ENCODE peak calls at places on chromosome 21, in nine cellular contexts. One of them, this sample, is unnamed.

GRCh38 chr21:34947122-34947534 is 102.0 kb downstream of the RUNX1 start:
- DNase-seq in cardiac muscle cell: no peak
- DNase-seq in uterus: no peak
- DNase-seq in CD4-positive, alpha-beta T cell: no peak
- DNase-seq in stomach: no peak
- DNase-seq in GM23338: no peak
- DNase-seq in IMR-90: peak; percentile 73
- DNase-seq in tibial artery: no peak
- DNase-seq in psoas muscle: no peak
- DNase-seq in this sample: no peak

GRCh38 chr21:45811136-45811535 is 167.6 kb downstream of the PCBP3 start:
- DNase-seq in stomach: no peak
- DNase-seq in tibial artery: peak; percentile 16
- DNase-seq in IMR-90: no peak
- DNase-seq in psoas muscle: no peak
- DNase-seq in CD4-positive, alpha-beta T cell: no peak
- DNase-seq in GM23338: no peak
- DNase-seq in cardiac muscle cell: no peak
- DNase-seq in uterus: no peak
- DNase-seq in this sample: no peak

GRCh38 chr21:35265170-35265877 is 216.2 kb upstream of the RUNX1 start:
- DNase-seq in GM23338: no peak
- DNase-seq in stomach: no peak
- DNase-seq in cardiac muscle cell: no peak
- DNase-seq in IMR-90: peak; percentile 79
- DNase-seq in CD4-positive, alpha-beta T cell: no peak
- DNase-seq in uterus: no peak
- DNase-seq in psoas muscle: no peak
- DNase-seq in tibial artery: no peak
- DNase-seq in this sample: no peak

GRCh38 chr21:34574581-34574980 is 40.3 kb downstream of the RCAN1 start:
- DNase-seq in stomach: no peak
- DNase-seq in tibial artery: no peak
- DNase-seq in IMR-90: no peak
- DNase-seq in GM23338: no peak
- DNase-seq in CD4-positive, alpha-beta T cell: no peak
- DNase-seq in cardiac muscle cell: no peak
- DNase-seq in uterus: no peak
- DNase-seq in psoas muscle: no peak
- DNase-seq in this sample: no peak

GRCh38 chr21:45887788-45888187 is 93.8 kb upstream of the COL6A1 start:
- DNase-seq in cardiac muscle cell: peak; percentile 73
- DNase-seq in GM23338: no peak
- DNase-seq in stomach: no peak
- DNase-seq in tibial artery: no peak
- DNase-seq in IMR-90: no peak
- DNase-seq in uterus: no peak
- DNase-seq in CD4-positive, alpha-beta T cell: no peak
- DNase-seq in psoas muscle: peak; percentile 39
- DNase-seq in this sample: no peak

GRCh38 chr21:33115586-33116541 is 45.9 kb downstream of the OLIG1 start:
- DNase-seq in stomach: no peak
- DNase-seq in cardiac muscle cell: no peak
- DNase-seq in tibial artery: no peak
- DNase-seq in GM23338: no peak
- DNase-seq in IMR-90: no peak
- DNase-seq in CD4-positive, alpha-beta T cell: no peak
- DNase-seq in uterus: no peak
- DNase-seq in psoas muscle: no peak
- DNase-seq in this sample: no peak

GRCh38 chr21:36647279-36648093 is 51.4 kb upstream of the SIM2 start:
- DNase-seq in IMR-90: peak; percentile 48
- DNase-seq in CD4-positive, alpha-beta T cell: no peak
- DNase-seq in tibial artery: no peak
- DNase-seq in uterus: no peak
- DNase-seq in cardiac muscle cell: no peak
- DNase-seq in psoas muscle: no peak
- DNase-seq in stomach: peak; percentile 47
- DNase-seq in GM23338: peak; percentile 73
- DNase-seq in this sample: no peak

GRCh38 chr21:26409735-26410134 is 163.4 kb downstream of the CYYR1 start:
- DNase-seq in GM23338: no peak
- DNase-seq in psoas muscle: no peak
- DNase-seq in tibial artery: no peak
- DNase-seq in uterus: no peak
- DNase-seq in CD4-positive, alpha-beta T cell: no peak
- DNase-seq in stomach: no peak
- DNase-seq in cardiac muscle cell: no peak
- DNase-seq in IMR-90: no peak
- DNase-seq in this sample: no peak

GRCh38 chr21:34023691-34024381 is 49.5 kb upstream of the MRPS6 start:
- DNase-seq in psoas muscle: no peak
- DNase-seq in cardiac muscle cell: no peak
- DNase-seq in stomach: no peak
- DNase-seq in GM23338: no peak
- DNase-seq in CD4-positive, alpha-beta T cell: no peak
- DNase-seq in uterus: no peak
- DNase-seq in tibial artery: no peak
- DNase-seq in IMR-90: no peak
- DNase-seq in this sample: no peak

GRCh38 chr21:46318464-46318845 is 5.2 kb downstream of the C21orf58 start:
- DNase-seq in cardiac muscle cell: no peak
- DNase-seq in uterus: no peak
- DNase-seq in stomach: no peak
- DNase-seq in CD4-positive, alpha-beta T cell: no peak
- DNase-seq in IMR-90: no peak
- DNase-seq in psoas muscle: no peak
- DNase-seq in GM23338: no peak
- DNase-seq in tibial artery: no peak
- DNase-seq in this sample: no peak

GRCh38 chr21:35257413-35257812 is 208.3 kb upstream of the RUNX1 start:
- DNase-seq in cardiac muscle cell: no peak
- DNase-seq in uterus: peak; percentile 45
- DNase-seq in stomach: peak; percentile 72
- DNase-seq in GM23338: no peak
- DNase-seq in CD4-positive, alpha-beta T cell: no peak
- DNase-seq in psoas muscle: peak; percentile 79
- DNase-seq in tibial artery: peak; percentile 72
- DNase-seq in IMR-90: peak; percentile 96
- DNase-seq in this sample: peak; percentile 61

GRCh38 chr21:31557956-31558838 is 101.3 kb upstream of the SOD1 start:
- DNase-seq in IMR-90: no peak
- DNase-seq in stomach: no peak
- DNase-seq in psoas muscle: no peak
- DNase-seq in uterus: peak; percentile 22
- DNase-seq in tibial artery: no peak
- DNase-seq in cardiac muscle cell: no peak
- DNase-seq in GM23338: peak; percentile 57
- DNase-seq in CD4-positive, alpha-beta T cell: peak; percentile 28
- DNase-seq in this sample: peak; percentile 50

GRCh38 chr21:33262921-33263320 is 3.2 kb upstream of the IL10RB start:
- DNase-seq in CD4-positive, alpha-beta T cell: no peak
- DNase-seq in cardiac muscle cell: no peak
- DNase-seq in tibial artery: no peak
- DNase-seq in uterus: no peak
- DNase-seq in IMR-90: no peak
- DNase-seq in psoas muscle: no peak
- DNase-seq in stomach: no peak
- DNase-seq in GM23338: no peak
- DNase-seq in this sample: no peak

GRCh38 chr21:44568261-44568660 is 5.3 kb upstream of the KRTAP10-4 start:
- DNase-seq in tibial artery: peak; percentile 39
- DNase-seq in GM23338: no peak
- DNase-seq in CD4-positive, alpha-beta T cell: no peak
- DNase-seq in cardiac muscle cell: no peak
- DNase-seq in uterus: no peak
- DNase-seq in IMR-90: no peak
- DNase-seq in psoas muscle: no peak
- DNase-seq in stomach: no peak
- DNase-seq in this sample: no peak

GRCh38 chr21:44567481-44568171 is 5.9 kb upstream of the KRTAP10-4 start:
- DNase-seq in tibial artery: peak; percentile 43
- DNase-seq in stomach: no peak
- DNase-seq in IMR-90: no peak
- DNase-seq in CD4-positive, alpha-beta T cell: no peak
- DNase-seq in GM23338: no peak
- DNase-seq in cardiac muscle cell: no peak
- DNase-seq in uterus: no peak
- DNase-seq in psoas muscle: no peak
- DNase-seq in this sample: no peak

GRCh38 chr21:44564886-44565598 is 6.4 kb upstream of the KRTAP10-3 start:
- DNase-seq in IMR-90: no peak
- DNase-seq in tibial artery: no peak
- DNase-seq in uterus: no peak
- DNase-seq in GM23338: no peak
- DNase-seq in psoas muscle: no peak
- DNase-seq in cardiac muscle cell: no peak
- DNase-seq in CD4-positive, alpha-beta T cell: no peak
- DNase-seq in stomach: no peak
- DNase-seq in this sample: no peak

GRCh38 chr21:44564099-44564498 is 5.5 kb upstream of the KRTAP10-3 start:
- DNase-seq in CD4-positive, alpha-beta T cell: no peak
- DNase-seq in tibial artery: no peak
- DNase-seq in GM23338: no peak
- DNase-seq in IMR-90: no peak
- DNase-seq in uterus: no peak
- DNase-seq in stomach: no peak
- DNase-seq in psoas muscle: no peak
- DNase-seq in cardiac muscle cell: no peak
- DNase-seq in this sample: no peak

GRCh38 chr21:44566403-44566802 is 7.1 kb upstream of the KRTAP10-4 start:
- DNase-seq in tibial artery: no peak
- DNase-seq in GM23338: no peak
- DNase-seq in psoas muscle: no peak
- DNase-seq in CD4-positive, alpha-beta T cell: no peak
- DNase-seq in cardiac muscle cell: no peak
- DNase-seq in stomach: no peak
- DNase-seq in IMR-90: no peak
- DNase-seq in uterus: no peak
- DNase-seq in this sample: no peak
- H3K27me3 ChIP-seq in tibial artery: no peaks in the 10 kb centered on the region
- H3K27me3 ChIP-seq in GM23338: no peaks in the 10 kb centered on the region
- H3K27me3 ChIP-seq in psoas muscle: peaks cover 30% of the 10 kb centered on the region
- H3K27me3 ChIP-seq in CD4-positive, alpha-beta T cell: no peaks in the 10 kb centered on the region
- H3K27me3 ChIP-seq in cardiac muscle cell: no peaks in the 10 kb centered on the region
- H3K27me3 ChIP-seq in stomach: peaks cover 20% of the 10 kb centered on the region
- H3K27me3 ChIP-seq in IMR-90: no peaks in the 10 kb centered on the region
- H3K27me3 ChIP-seq in uterus: no peaks in the 10 kb centered on the region
- H3K27me3 ChIP-seq in this sample: no peaks in the 10 kb centered on the region

DNA sequence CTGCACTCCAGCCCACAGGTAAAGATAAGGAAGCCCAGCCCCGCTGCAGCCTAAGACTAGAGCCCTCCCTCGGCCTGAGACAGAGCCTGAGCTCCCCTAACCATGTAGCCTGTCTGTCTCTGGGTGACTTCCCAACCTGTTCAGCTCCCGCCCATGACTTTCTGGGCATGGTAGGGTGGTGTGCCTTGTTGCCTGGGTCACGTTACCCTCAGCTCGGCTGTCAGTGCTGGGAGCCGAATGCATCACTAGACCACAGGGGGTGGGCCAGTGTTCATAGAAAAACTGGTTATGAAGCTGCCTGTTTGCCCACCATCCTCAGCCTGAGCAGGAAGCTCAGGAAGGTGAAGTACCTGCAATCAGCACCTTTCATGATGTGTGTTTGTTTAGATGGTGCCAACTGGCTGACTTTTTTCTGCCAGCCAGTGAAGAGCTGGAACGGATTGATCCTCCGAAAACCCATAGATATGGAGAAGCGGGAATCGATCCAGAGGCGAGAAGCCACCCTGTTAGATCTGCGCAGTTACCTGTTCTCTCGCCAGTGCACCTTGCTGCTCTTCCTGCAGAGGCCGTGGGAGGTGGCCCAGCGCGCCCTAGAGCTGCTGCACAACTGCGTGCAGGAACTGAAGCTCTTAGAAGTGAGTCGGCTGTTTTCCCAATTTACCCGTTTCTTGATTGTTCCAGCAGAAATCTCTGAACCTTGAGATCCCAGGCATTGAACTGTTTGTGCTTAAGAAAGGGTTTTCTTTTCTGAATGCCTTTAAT is 43.9 kb upstream of the PWP2 start:
- DNase-seq in tibial artery: no peak
- DNase-seq in cardiac muscle cell: no peak
- DNase-seq in GM23338: no peak
- DNase-seq in IMR-90: no peak
- DNase-seq in uterus: no peak
- DNase-seq in psoas muscle: no peak
- DNase-seq in CD4-positive, alpha-beta T cell: no peak
- DNase-seq in stomach: no peak
- DNase-seq in this sample: no peak
- H3K27ac ChIP-seq in tibial artery: no peak overlapping the region
- H3K27ac ChIP-seq in cardiac muscle cell: no peak overlapping the region
- H3K27ac ChIP-seq in GM23338: no peak overlapping the region
- H3K27ac ChIP-seq in IMR-90: no peak overlapping the region
- H3K27ac ChIP-seq in uterus: no peak overlapping the region
- H3K27ac ChIP-seq in psoas muscle: no peak overlapping the region
- H3K27ac ChIP-seq in CD4-positive, alpha-beta T cell: peak overlapping the region; percentile 23
- H3K27ac ChIP-seq in stomach: no peak overlapping the region
- H3K27ac ChIP-seq in this sample: no peak overlapping the region

GRCh38 chr21:25188639-25189038 is 418.6 kb downstream of the MRPL39 start:
- DNase-seq in psoas muscle: no peak
- DNase-seq in uterus: no peak
- DNase-seq in stomach: no peak
- DNase-seq in tibial artery: no peak
- DNase-seq in CD4-positive, alpha-beta T cell: no peak
- DNase-seq in IMR-90: no peak
- DNase-seq in GM23338: no peak
- DNase-seq in cardiac muscle cell: no peak
- DNase-seq in this sample: no peak
- H3K27me3 ChIP-seq in psoas muscle: no peaks in the 10 kb centered on the region
- H3K27me3 ChIP-seq in uterus: no peaks in the 10 kb centered on the region
- H3K27me3 ChIP-seq in stomach: no peaks in the 10 kb centered on the region
- H3K27me3 ChIP-seq in tibial artery: no peaks in the 10 kb centered on the region
- H3K27me3 ChIP-seq in CD4-positive, alpha-beta T cell: no peaks in the 10 kb centered on the region
- H3K27me3 ChIP-seq in IMR-90: no peaks in the 10 kb centered on the region
- H3K27me3 ChIP-seq in GM23338: no peaks in the 10 kb centered on the region
- H3K27me3 ChIP-seq in cardiac muscle cell: no peaks in the 10 kb centered on the region
- H3K27me3 ChIP-seq in this sample: no peaks in the 10 kb centered on the region

DNA sequence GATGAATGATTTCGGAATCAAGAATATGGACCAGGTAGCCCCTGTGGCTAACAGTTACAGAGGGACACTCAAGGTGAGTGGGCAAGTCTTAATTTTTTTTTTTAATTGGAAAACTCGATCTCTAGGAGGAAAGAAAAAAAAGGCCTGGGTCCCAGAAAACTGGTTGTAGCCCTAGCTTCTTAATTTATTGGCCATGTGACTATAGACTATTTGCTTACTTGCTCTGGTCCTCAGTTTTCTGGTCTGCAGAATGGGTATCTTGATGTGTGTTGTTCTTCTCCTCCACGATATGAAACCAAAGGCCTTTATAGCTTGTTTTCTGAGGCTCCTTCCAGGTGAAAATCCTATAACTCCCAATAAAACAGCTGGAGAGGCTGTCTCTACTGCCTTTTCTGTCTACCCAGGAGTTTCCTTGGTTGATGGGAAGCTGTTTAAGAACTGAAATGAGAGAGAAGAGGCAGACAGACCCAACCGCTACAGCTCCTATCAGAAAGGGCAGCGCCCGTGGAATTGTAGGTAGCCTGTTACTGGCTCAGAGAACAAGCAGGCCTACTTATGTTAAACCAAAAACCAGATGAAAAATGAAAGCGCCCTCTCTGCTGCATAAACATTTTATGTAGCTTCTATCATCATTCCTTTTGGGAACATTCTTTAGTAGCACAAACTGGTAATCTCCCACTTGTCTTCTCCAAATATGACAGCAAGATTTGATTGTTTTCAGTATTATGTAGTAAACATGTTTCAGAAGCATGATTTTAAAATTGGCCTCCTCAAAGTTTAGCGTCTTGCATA is 4.5 kb downstream of the ETS2 start:
- DNase-seq in GM23338: no peak
- DNase-seq in CD4-positive, alpha-beta T cell: no peak
- DNase-seq in cardiac muscle cell: no peak
- DNase-seq in uterus: no peak
- DNase-seq in psoas muscle: no peak
- DNase-seq in IMR-90: no peak
- DNase-seq in tibial artery: no peak
- DNase-seq in stomach: no peak
- DNase-seq in this sample: no peak
- H3K27ac ChIP-seq in GM23338: peak overlapping the region; percentile 43
- H3K27ac ChIP-seq in CD4-positive, alpha-beta T cell: no peak overlapping the region
- H3K27ac ChIP-seq in cardiac muscle cell: no peak overlapping the region
- H3K27ac ChIP-seq in uterus: peak overlapping the region; percentile 94
- H3K27ac ChIP-seq in psoas muscle: peak overlapping the region; percentile 69
- H3K27ac ChIP-seq in IMR-90: peak overlapping the region; percentile 53
- H3K27ac ChIP-seq in tibial artery: peak overlapping the region; percentile 83
- H3K27ac ChIP-seq in stomach: peak overlapping the region; percentile 99
- H3K27ac ChIP-seq in this sample: peak overlapping the region; percentile 96

This sample was measured in Peyer's patch.